ENCODE peak calls at places on chromosomes 11 and 22, in six cellular contexts. L, M, A, R, O and F are unnamed samples.

GRCh38 chr11:42528471-42528870 is 783.3 kb upstream of the API5 start:
- DNase-seq in L (no peak), M (no peak), A (no peak), R (no peak), O (no peak), F (no peak)

GRCh38 chr11:55658031-55658573 is 3.9 kb upstream of the OR4C6 start:
- DNase-seq in L (no peak), M (no peak), A (no peak), R (no peak), O (no peak), F (no peak)

GRCh38 chr11:83047515-83048225 is 24.0 kb downstream of the RAB30 start:
- DNase-seq in L (no peak), M (no peak), A (no peak), R (no peak), O (no peak), F (no peak)

GRCh38 chr22:17368727-17369552 is at the start of gene CECR2:
- DNase-seq in L (peak; percentile 70), M (no peak), A (no peak), R (peak; percentile 21), O (no peak), F (no peak)

GRCh38 chr11:65900125-65900898 is at the start of gene FOSL1:
- DNase-seq in L (peak; percentile 97), M (peak; percentile 100), A (peak; percentile 90), R (peak; percentile 99), O (peak; percentile 99), F (peak; percentile 93)

GRCh38 chr11:97856666-97857065 is 1164.1 kb upstream of the CNTN5 start:
- DNase-seq in L (no peak), M (no peak), A (no peak), R (no peak), O (no peak), F (no peak)

GRCh38 chr22:30932661-30933060 is 35.9 kb downstream of the MORC2 start:
- DNase-seq in L (no peak), M (no peak), A (no peak), R (no peak), O (no peak), F (no peak)

GRCh38 chr11:128310676-128311445 is 276.5 kb downstream of the ETS1 start:
- DNase-seq in L (no peak), M (no peak), A (no peak), R (no peak), O (peak; percentile 12), F (no peak)

GRCh38 chr22:30705710-30706651 is 11.3 kb downstream of the OSBP2 start:
- DNase-seq in L (no peak), M (no peak), A (no peak), R (no peak), O (no peak), F (no peak)

GRCh38 chr11:133841279-133842043 is 3.9 kb downstream of the SPATA19 start:
- DNase-seq in L (no peak), M (no peak), A (no peak), R (no peak), O (no peak), F (no peak)

GRCh38 chr11:5423131-5423530 is 1.2 kb downstream of the OR51Q1 start:
- DNase-seq in L (no peak), M (no peak), A (no peak), R (no peak), O (no peak), F (no peak)

GRCh38 chr11:74072286-74072685 is 63.4 kb upstream of the UCP3 start:
- DNase-seq in L (no peak), M (no peak), A (no peak), R (no peak), O (no peak), F (no peak)
- TF ChIP-seq CTCF in L (no peak), M (no peak), A (no peak), R (no peak), O (no peak), F (no peak)

GRCh38 chr11:80748207-80748606 is 1307.4 kb upstream of the TENM4 start:
- DNase-seq in L (no peak), M (peak; percentile 41), A (no peak), R (no peak), O (peak; percentile 8), F (no peak)
- TF ChIP-seq CTCF in L (no peak), M (no peak), A (no peak), R (no peak), O (no peak), F (no peak)

GRCh38 chr11:47101452-47101851 is 75.2 kb downstream of the ARFGAP2 start:
- DNase-seq in L (no peak), M (no peak), A (no peak), R (no peak), O (no peak), F (no peak)
- TF ChIP-seq CTCF in L (no peak), M (no peak), A (no peak), R (no peak), O (no peak), F (no peak)

GRCh38 chr11:58629857-58630256 is 7.4 kb downstream of the CNTF start:
- DNase-seq in L (no peak), M (peak; percentile 58), A (no peak), R (peak; percentile 61), O (peak; percentile 42), F (no peak)
- TF ChIP-seq CTCF in L (no peak), M (peak; percentile 62), A (no peak), R (peak; percentile 55), O (peak; percentile 43), F (peak; percentile 74)

GRCh38 chr11:123683616-123684170 is 29.3 kb upstream of the SCN3B start:
- DNase-seq in L (no peak), M (peak; percentile 5), A (no peak), R (no peak), O (no peak), F (peak; percentile 34)
- TF ChIP-seq CTCF in L (no peak), M (no peak), A (no peak), R (no peak), O (no peak), F (no peak)

GRCh38 chr11:100578966-100579365 is 108.1 kb upstream of the ARHGAP42 start:
- DNase-seq in L (no peak), M (peak; percentile 65), A (no peak), R (no peak), O (peak; percentile 65), F (peak; percentile 89)

GRCh38 chr11:100576044-100577021 is 110.8 kb upstream of the ARHGAP42 start:
- DNase-seq in L (no peak), M (peak; percentile 69), A (peak; percentile 25), R (peak; percentile 52), O (peak; percentile 38), F (peak; percentile 14)

GRCh38 chr11:100573911-100574513 is 113.1 kb upstream of the ARHGAP42 start:
- DNase-seq in L (no peak), M (no peak), A (no peak), R (no peak), O (no peak), F (no peak)

GRCh38 chr11:100574894-100575769 is 112.0 kb upstream of the ARHGAP42 start:
- DNase-seq in L (no peak), M (peak; percentile 61), A (no peak), R (peak; percentile 43), O (peak; percentile 24), F (peak; percentile 70)
- TF ChIP-seq CTCF in L (no peak), M (peak; percentile 37), A (no peak), R (peak; percentile 44), O (peak; percentile 43), F (peak; percentile 72)